ENCODE peak calls at places on chromosome 3, in five cellular contexts. M is astrocyte, I is fibroblast of lung, E is OCI-LY7, L is GM12878. G is an unnamed sample.

GRCh38 chr3:124032351-124032880 is 40.5 kb upstream of the ROPN1 start:
- DNase-seq in M (no peak), I (peak; percentile 39), E (no peak), L (no peak), G (no peak)

GRCh38 chr3:147921044-147921443 is 511.9 kb downstream of the ZIC1 start:
- DNase-seq in M (peak; percentile 61), I (peak; percentile 71), E (no peak), L (no peak), G (no peak)

GRCh38 chr3:190902292-190902691 is 39.8 kb upstream of the GMNC start:
- DNase-seq in M (no peak), I (no peak), E (no peak), L (no peak), G (no peak)

GRCh38 chr3:159432721-159433300 is 555.8 kb upstream of the IL12A start:
- DNase-seq in M (peak; percentile 68), I (no peak), E (no peak), L (no peak), G (no peak)

GRCh38 chr3:118557513-118557912 is 477.1 kb downstream of the IGSF11 start:
- DNase-seq in M (no peak), I (no peak), E (no peak), L (no peak), G (no peak)

GRCh38 chr3:99875573-99875924 is 57.9 kb downstream of the CMSS1 start:
- DNase-seq in M (no peak), I (peak; percentile 87), E (no peak), L (no peak), G (no peak)

GRCh38 chr3:24628523-24629258 is 134.0 kb upstream of the THRB start:
- DNase-seq in M (no peak), I (peak; percentile 19), E (no peak), L (no peak), G (no peak)

GRCh38 chr3:149384911-149385321 is 7.5 kb upstream of the TM4SF1 start:
- DNase-seq in M (peak; percentile 99), I (peak; percentile 47), E (no peak), L (no peak), G (no peak)

GRCh38 chr3:87503901-87504498 is 227.6 kb upstream of the POU1F1 start:
- DNase-seq in M (peak; percentile 55), I (peak; percentile 18), E (peak; percentile 56), L (no peak), G (peak; percentile 72)

GRCh38 chr3:45635475-45636256 is 41.1 kb downstream of the LIMD1 start:
- DNase-seq in M (peak; percentile 80), I (peak; percentile 73), E (no peak), L (no peak), G (no peak)

GRCh38 chr3:152390647-152391046 is 121.9 kb downstream of the MBNL1 start:
- DNase-seq in M (no peak), I (no peak), E (no peak), L (no peak), G (no peak)

GRCh38 chr3:152389316-152389934 is 120.7 kb downstream of the MBNL1 start:
- DNase-seq in M (no peak), I (no peak), E (no peak), L (no peak), G (no peak)

GRCh38 chr3:152395764-152396163 is 127.0 kb downstream of the MBNL1 start:
- DNase-seq in M (no peak), I (no peak), E (no peak), L (no peak), G (no peak)

GRCh38 chr3:152391671-152392070 is 122.9 kb downstream of the MBNL1 start:
- DNase-seq in M (no peak), I (no peak), E (no peak), L (no peak), G (no peak)

GRCh38 chr3:152392474-152392873 is 123.7 kb downstream of the MBNL1 start:
- DNase-seq in M (no peak), I (no peak), E (no peak), L (no peak), G (no peak)
- H4K20me1 ChIP-seq in M (peaks cover 70% of the 10 kb centered on the region), I (peaks cover 3% of the 10 kb centered on the region), E (peaks cover 31% of the 10 kb centered on the region), L (peaks cover 3% of the 10 kb centered on the region), G (peaks cover 43% of the 10 kb centered on the region)

GRCh38 chr3:46894256-46894655 is 16.7 kb downstream of the PTH1R start:
- DNase-seq in M (no peak), I (no peak), E (no peak), L (no peak), G (no peak)
- TF ChIP-seq CTCF in M (no peak), I (no peak), E (no peak), L (no peak), G (no peak)

GRCh38 chr3:101854608-101855304 is 5.4 kb downstream of the NFKBIZ start:
- DNase-seq in M (no peak), I (no peak), E (no peak), L (no peak), G (no peak)
- H4K20me1 ChIP-seq in M (peaks cover 82% of the 10 kb centered on the region), I (peaks cover 5% of the 10 kb centered on the region), E (peaks cover 14% of the 10 kb centered on the region), L (no peaks in the 10 kb centered on the region), G (no peaks in the 10 kb centered on the region)

GRCh38 chr3:47884603-47885002 is 81.7 kb downstream of the DHX30 start:
- DNase-seq in M (no peak), I (no peak), E (peak; percentile 59), L (no peak), G (peak; percentile 34)

GRCh38 chr3:47885168-47885567 is 82.2 kb downstream of the DHX30 start:
- DNase-seq in M (no peak), I (no peak), E (no peak), L (no peak), G (no peak)

GRCh38 chr3:47877288-47877687 is 74.3 kb downstream of the DHX30 start:
- DNase-seq in M (peak; percentile 40), I (no peak), E (no peak), L (no peak), G (no peak)

GRCh38 chr3:47877719-47878118 is 74.8 kb downstream of the DHX30 start:
- DNase-seq in M (no peak), I (no peak), E (no peak), L (no peak), G (no peak)

DNA sequence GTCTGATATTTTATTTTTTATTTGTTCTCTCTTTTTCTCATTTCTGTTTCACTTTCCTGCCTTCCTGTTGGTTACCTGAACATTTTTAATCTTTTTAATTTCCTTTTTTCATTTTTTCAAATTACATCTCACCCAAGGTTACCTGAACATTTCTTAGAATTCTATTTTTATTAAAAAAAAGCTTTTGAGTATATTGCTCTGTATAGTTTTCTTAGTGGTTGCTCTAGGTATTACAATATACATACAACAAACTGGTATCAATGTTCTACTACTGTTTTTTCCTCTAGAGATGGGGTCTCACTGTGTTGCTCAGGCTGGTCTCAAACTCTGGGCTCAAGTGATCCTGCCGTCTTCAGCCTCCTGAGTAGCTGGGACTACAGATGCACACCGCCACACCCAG is 79.4 kb downstream of the DHX30 start:
- DNase-seq in M (no peak), I (no peak), E (no peak), L (no peak), G (no peak)
- TF ChIP-seq CTCF in M (no peak), I (no peak), E (no peak), L (no peak), G (no peak)

DNA sequence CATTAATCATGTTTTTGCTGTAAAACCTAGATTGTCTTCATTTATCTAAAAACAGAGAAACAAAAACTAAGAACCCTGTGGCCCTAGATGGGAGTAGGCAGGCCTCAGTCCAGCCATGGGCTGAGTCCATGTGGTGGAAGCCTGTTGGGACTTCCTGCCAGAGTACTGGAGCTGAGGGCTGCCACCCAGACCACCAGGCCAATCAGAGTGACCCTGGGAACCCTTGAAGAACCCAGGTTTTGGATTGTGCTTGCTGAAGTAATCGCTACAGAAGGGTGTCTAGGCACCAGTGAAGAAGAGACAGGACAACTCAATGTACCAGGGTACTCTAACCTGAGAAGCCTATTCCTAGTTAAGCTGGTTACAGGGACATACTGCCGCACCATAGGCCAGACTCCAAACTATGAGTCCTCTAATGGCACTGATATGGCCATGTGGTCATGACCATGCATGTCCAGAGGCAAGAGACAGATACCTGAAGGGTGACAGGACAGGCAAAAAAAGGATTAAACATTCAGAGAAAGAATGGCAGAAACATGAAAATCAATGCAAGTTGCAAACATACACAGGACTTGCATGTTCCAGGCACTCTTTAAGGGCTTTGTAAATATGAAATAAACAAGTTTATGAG is 12.9 kb downstream of the CSRNP1 start:
- DNase-seq in M (no peak), I (no peak), E (no peak), L (no peak), G (no peak)
- H4K20me1 ChIP-seq in M (peaks cover 80% of the 10 kb centered on the region), I (no peaks in the 10 kb centered on the region), E (no peaks in the 10 kb centered on the region), L (no peaks in the 10 kb centered on the region), G (no peaks in the 10 kb centered on the region)